ENCODE peak calls at places on chromosomes 5 and 9, in nine cellular contexts. P, Z, J, X, N, S, D, K and U are unnamed samples.
A peak's percentile ranks its signal among the peaks of the same experiment; 100 is the strongest.

GRCh38 chr5:451587-452458 is 8.8 kb downstream of the EXOC3 start:
- DNase-seq in K (no peak), D (no peak), N (no peak), J (no peak), P (no peak), X (no peak), Z (no peak), S (no peak), U (no peak)

GRCh38 chr5:55052383-55052931 is 28.4 kb downstream of the GZMK start:
- DNase-seq in D (no peak), Z (no peak), S (no peak), X (no peak), J (no peak), N (no peak), P (no peak), K (no peak), U (no peak)

GRCh38 chr5:137497396-137498290 is 1.5 kb downstream of the SPOCK1 start:
- DNase-seq in J (no peak), P (no peak), D (no peak), N (no peak), S (no peak), X (peak; percentile 5), K (no peak), Z (no peak), U (no peak)

GRCh38 chr5:133483406-133484090 is 128.8 kb downstream of the FSTL4 start:
- DNase-seq in N (no peak), J (no peak), D (no peak), X (no peak), P (no peak), S (no peak), K (no peak), Z (no peak), U (no peak)

GRCh38 chr9:130243015-130243881 is 22.3 kb upstream of the HMCN2 start:
- DNase-seq in N (peak; percentile 67), J (peak; percentile 85), X (peak; percentile 84), S (peak; percentile 81), Z (peak; percentile 80), P (no peak), D (peak; percentile 92), K (peak; percentile 93), U (no peak)

GRCh38 chr5:140398379-140398811 is 3.2 kb upstream of the ANKHD1 start:
- DNase-seq in N (no peak), D (no peak), Z (no peak), X (no peak), J (no peak), P (no peak), S (no peak), K (no peak), U (no peak)

GRCh38 chr9:119523508-119523907 is 154.3 kb upstream of the BRINP1 start:
- DNase-seq in J (no peak), D (no peak), Z (no peak), P (no peak), N (no peak), K (no peak), X (no peak), S (no peak), U (no peak)

GRCh38 chr5:18772475-18772874 is 1138.2 kb downstream of the TAF11L14 start:
- DNase-seq in P (peak; percentile 61), X (peak; percentile 55), Z (no peak), D (no peak), K (peak; percentile 69), J (no peak), N (no peak), S (no peak), U (no peak)

GRCh38 chr5:133967715-133968056 is 739 bp downstream of the C5orf15 start:
- DNase-seq in D (no peak), J (no peak), Z (no peak), K (peak; percentile 24), N (no peak), X (peak; percentile 52), S (no peak), P (no peak), U (no peak)

GRCh38 chr9:36903541-36904435 is 130.3 kb downstream of the PAX5 start:
- DNase-seq in D (no peak), K (no peak), X (peak; percentile 30), Z (peak; percentile 71), P (no peak), S (no peak), N (no peak), J (peak; percentile 41), U (no peak)

GRCh38 chr5:15719784-15720183 is 219.8 kb downstream of the FBXL7 start:
- DNase-seq in D (no peak), J (no peak), P (no peak), K (peak; percentile 51), S (no peak), X (no peak), N (no peak), Z (no peak), U (no peak)

GRCh38 chr5:125083932-125084331 is 337.5 kb upstream of the ZNF608 start:
- DNase-seq in P (no peak), S (no peak), N (no peak), X (peak; percentile 18), J (no peak), Z (no peak), D (no peak), K (no peak), U (no peak)

GRCh38 chr5:960551-960950 is 48.1 kb upstream of the NKD2 start:
- DNase-seq in K (no peak), D (no peak), Z (no peak), J (no peak), N (no peak), S (no peak), X (no peak), P (no peak), U (no peak)

GRCh38 chr5:92634883-92635282 is 946.1 kb downstream of the NR2F1-AS1 start:
- DNase-seq in J (no peak), N (no peak), X (peak; percentile 73), S (no peak), P (no peak), D (no peak), Z (no peak), K (no peak), U (no peak)

GRCh38 chr9:109286571-109286977 is 34.3 kb downstream of the EPB41L4B start:
- DNase-seq in K (no peak), J (no peak), P (peak; percentile 73), X (no peak), D (no peak), Z (no peak), N (no peak), S (no peak), U (no peak)

GRCh38 chr5:313806-314376 is 7.6 kb upstream of the AHRR start:
- DNase-seq in K (no peak), S (no peak), X (no peak), D (no peak), N (no peak), J (no peak), P (no peak), Z (no peak), U (no peak)

GRCh38 chr9:87421734-87422133 is 75.9 kb upstream of the DAPK1 start:
- DNase-seq in P (no peak), S (no peak), X (no peak), J (no peak), N (no peak), Z (no peak), D (no peak), K (no peak), U (no peak)

GRCh38 chr9:129202613-129203555 is 24.8 kb upstream of the IER5L start:
- DNase-seq in Z (peak; percentile 88), P (no peak), K (peak; percentile 80), X (peak; percentile 89), N (peak; percentile 85), J (peak; percentile 91), S (peak; percentile 94), D (peak; percentile 88), U (peak; percentile 18)

GRCh38 chr5:93164690-93165089 is 416.3 kb downstream of the NR2F1-AS1 start:
- DNase-seq in S (no peak), K (peak; percentile 48), J (no peak), P (peak; percentile 75), X (peak; percentile 29), N (no peak), Z (no peak), D (no peak), U (no peak)

GRCh38 chr9:90511711-90512110 is 130.9 kb downstream of the DIRAS2 start:
- DNase-seq in S (no peak), J (no peak), Z (no peak), P (no peak), K (no peak), N (no peak), X (no peak), D (no peak), U (no peak)

GRCh38 chr9:100294341-100294740 is 58.4 kb downstream of the TEX10 start:
- DNase-seq in N (no peak), S (no peak), K (no peak), P (no peak), J (no peak), X (no peak), Z (no peak), D (no peak), U (no peak)

GRCh38 chr5:137344723-137345322 is 154.3 kb downstream of the SPOCK1 start:
- DNase-seq in N (no peak), D (peak; percentile 63), J (peak; percentile 16), Z (peak; percentile 3), S (peak; percentile 2), X (peak; percentile 61), P (peak; percentile 61), K (peak; percentile 73), U (peak; percentile 66)

GRCh38 chr9:121399126-121399882 is 29.3 kb upstream of the STOM start:
- DNase-seq in K (no peak), X (no peak), S (no peak), J (no peak), D (peak; percentile 80), N (no peak), P (no peak), Z (no peak), U (no peak)

GRCh38 chr9:72476617-72477375 is 44.6 kb upstream of the TMC1 start:
- DNase-seq in S (no peak), P (peak; percentile 79), N (no peak), K (peak; percentile 87), Z (peak; percentile 2), X (no peak), J (peak; percentile 19), D (no peak), U (no peak)

GRCh38 chr5:94870496-94871214 is 252.2 kb downstream of the SLF1 start:
- DNase-seq in Z (no peak), J (no peak), N (no peak), D (no peak), S (no peak), P (no peak), K (peak; percentile 67), X (peak; percentile 53), U (no peak)

GRCh38 chr5:55159763-55160492 is at the start of gene GPX8:
- DNase-seq in J (no peak), N (no peak), S (no peak), D (peak; percentile 49), K (peak; percentile 94), Z (no peak), X (peak; percentile 95), P (peak; percentile 73), U (peak; percentile 81)